ENCODE peak calls at places on chromosomes 16 and 17, in eight cellular contexts. C is progenitor cell of endocrine pancreas, N is mucosa of descending colon, A is lower leg skin, O is colonic mucosa, R is right lobe of liver, X is heart left ventricle, B is AG04449. K is an unnamed sample.

GRCh38 chr17:15436399-15437369 is 30.7 kb downstream of the CDRT4 start:
- DNase-seq in C (no peak), N (peak), A (peak), O (peak), R (peak), X (peak), B (no peak), K (peak)

GRCh38 chr17:18378205-18378505 is 577 bp downstream of the EVPLL start:
- DNase-seq in C (no peak), N (no peak), A (no peak), O (no peak), R (no peak), X (no peak), B (no peak), K (no peak)

GRCh38 chr17:55487727-55488436 is 23.4 kb downstream of the SMIM36 start:
- DNase-seq in C (no peak), N (no peak), A (no peak), O (no peak), R (no peak), X (no peak), B (no peak), K (peak)

GRCh38 chr16:10817963-10818941 is at the start of gene TVP23A:
- DNase-seq in C (peak), N (no peak), A (no peak), O (no peak), R (no peak), X (no peak), B (no peak), K (peak)

GRCh38 chr16:70432304-70432799 is 6.5 kb downstream of the ST3GAL2 start:
- DNase-seq in C (no peak), N (no peak), A (no peak), O (no peak), R (no peak), X (no peak), B (no peak), K (no peak)

GRCh38 chr17:68431045-68431608 is 26.2 kb downstream of the WIPI1 start:
- DNase-seq in C (no peak), N (no peak), A (peak), O (no peak), R (no peak), X (no peak), B (no peak), K (no peak)

GRCh38 chr16:82152641-82153094 is 17.4 kb downstream of the MPHOSPH6 start:
- DNase-seq in C (no peak), N (peak), A (no peak), O (peak), R (no peak), X (no peak), B (no peak), K (no peak)

GRCh38 chr16:49747654-49748053 is 108.3 kb downstream of the ZNF423 start:
- DNase-seq in C (no peak), N (no peak), A (no peak), O (no peak), R (no peak), X (no peak), B (no peak), K (no peak)

GRCh38 chr16:31107465-31107867 is 720 bp upstream of the BCKDK start:
- DNase-seq in C (no peak), N (no peak), A (no peak), O (no peak), R (no peak), X (no peak), B (no peak), K (no peak)

GRCh38 chr17:63035271-63035670 is 69.2 kb downstream of the TANC2 start:
- DNase-seq in C (no peak), N (no peak), A (no peak), O (no peak), R (no peak), X (no peak), B (peak), K (peak)

GRCh38 chr17:19346351-19347255 is 15.9 kb downstream of the B9D1 start:
- DNase-seq in C (no peak), N (no peak), A (peak), O (peak), R (peak), X (peak), B (peak), K (peak)

GRCh38 chr17:34443832-34444469 is 80.9 kb upstream of the CCL1 start:
- DNase-seq in C (no peak), N (no peak), A (no peak), O (no peak), R (no peak), X (peak), B (no peak), K (no peak)

GRCh38 chr17:40058151-40058784 is 4.1 kb upstream of the MED24 start:
- DNase-seq in C (no peak), N (no peak), A (no peak), O (no peak), R (no peak), X (peak), B (no peak), K (peak)

GRCh38 chr17:78112508-78113471 is 15.8 kb downstream of the TMC6 start:
- DNase-seq in C (peak), N (peak), A (peak), O (peak), R (peak), X (peak), B (no peak), K (peak)

GRCh38 chr17:73536700-73537680 is 107.3 kb downstream of the SDK2 start:
- DNase-seq in C (no peak), N (no peak), A (no peak), O (no peak), R (no peak), X (no peak), B (no peak), K (no peak)

GRCh38 chr17:73534575-73534940 is 109.7 kb downstream of the SDK2 start:
- DNase-seq in C (no peak), N (no peak), A (no peak), O (no peak), R (no peak), X (no peak), B (no peak), K (no peak)

GRCh38 chr17:73533127-73533526 is 111.1 kb downstream of the SDK2 start:
- DNase-seq in C (no peak), N (no peak), A (no peak), O (no peak), R (peak), X (peak), B (no peak), K (no peak)

GRCh38 chr17:73533801-73534574 is 110.3 kb downstream of the SDK2 start:
- DNase-seq in C (no peak), N (no peak), A (no peak), O (no peak), R (no peak), X (no peak), B (no peak), K (no peak)

DNA sequence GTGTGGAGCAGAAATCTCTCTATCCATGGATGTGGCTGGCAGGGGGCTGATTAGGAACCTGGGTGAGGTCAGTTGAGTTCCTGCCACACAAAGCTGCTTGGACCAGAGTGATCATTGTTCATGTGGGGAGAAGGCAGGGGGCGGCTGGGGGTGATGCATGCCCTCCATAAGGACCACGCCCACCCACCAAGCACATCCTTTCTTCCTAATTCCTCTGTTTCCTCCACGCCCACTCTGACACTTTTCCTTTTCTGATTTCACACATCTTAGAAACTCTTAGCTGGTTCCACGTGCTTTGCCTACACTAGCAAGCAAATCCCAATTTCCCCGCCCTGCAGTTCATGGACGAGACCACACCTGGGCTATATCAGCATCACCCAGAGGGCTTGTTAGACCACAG is 108.5 kb downstream of the SDK2 start:
- DNase-seq in C (no peak), N (no peak), A (no peak), O (no peak), R (no peak), X (no peak), B (no peak), K (no peak)
- TF ChIP-seq CTCF in C (no peak), N (no peak), A (no peak), O (no peak), R (no peak), X (no peak), B (no peak), K (no peak)

DNA sequence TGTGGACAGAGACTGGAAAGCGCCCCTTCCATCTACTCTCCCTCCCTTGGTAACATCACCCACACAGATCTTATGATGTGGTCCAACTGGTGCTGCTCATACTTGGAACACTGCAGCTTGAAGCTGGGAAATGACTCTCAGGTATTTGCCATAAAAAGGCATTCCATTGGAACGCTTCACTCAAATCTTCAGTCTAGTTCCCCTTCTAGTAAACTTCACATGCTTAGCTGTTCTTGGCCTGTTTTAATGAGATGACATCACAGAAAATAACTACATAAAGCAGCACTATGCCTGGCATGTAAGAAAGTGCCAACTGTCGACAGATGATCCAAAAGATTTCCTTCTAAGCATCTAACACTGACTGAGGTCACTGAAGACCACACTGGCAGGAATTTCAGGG is 9.3 kb downstream of the ZNF263 start:
- DNase-seq in C (no peak), N (no peak), A (no peak), O (no peak), R (no peak), X (no peak), B (peak), K (no peak)
- TF ChIP-seq CTCF in C (no peak), N (no peak), A (no peak), O (no peak), R (no peak), X (no peak), B (no peak), K (no peak)

GRCh38 chr17:32752934-32753333 is 124.0 kb downstream of the MYO1D start:
- DNase-seq in C (no peak), N (no peak), A (no peak), O (no peak), R (no peak), X (no peak), B (no peak), K (no peak)

GRCh38 chr17:32759476-32759875 is 117.4 kb downstream of the MYO1D start:
- DNase-seq in C (no peak), N (no peak), A (no peak), O (no peak), R (no peak), X (no peak), B (no peak), K (no peak)

GRCh38 chr17:32757963-32758362 is 119.0 kb downstream of the MYO1D start:
- DNase-seq in C (no peak), N (no peak), A (no peak), O (no peak), R (no peak), X (no peak), B (no peak), K (no peak)

GRCh38 chr17:32755045-32755805 is 121.7 kb downstream of the MYO1D start:
- DNase-seq in C (no peak), N (no peak), A (no peak), O (no peak), R (no peak), X (no peak), B (peak), K (peak)

GRCh38 chr17:32756696-32757095 is 120.2 kb downstream of the MYO1D start:
- DNase-seq in C (no peak), N (no peak), A (no peak), O (no peak), R (no peak), X (no peak), B (no peak), K (no peak)
- TF ChIP-seq CTCF in C (no peak), N (no peak), A (no peak), O (no peak), R (no peak), X (no peak), B (no peak), K (no peak)

DNA sequence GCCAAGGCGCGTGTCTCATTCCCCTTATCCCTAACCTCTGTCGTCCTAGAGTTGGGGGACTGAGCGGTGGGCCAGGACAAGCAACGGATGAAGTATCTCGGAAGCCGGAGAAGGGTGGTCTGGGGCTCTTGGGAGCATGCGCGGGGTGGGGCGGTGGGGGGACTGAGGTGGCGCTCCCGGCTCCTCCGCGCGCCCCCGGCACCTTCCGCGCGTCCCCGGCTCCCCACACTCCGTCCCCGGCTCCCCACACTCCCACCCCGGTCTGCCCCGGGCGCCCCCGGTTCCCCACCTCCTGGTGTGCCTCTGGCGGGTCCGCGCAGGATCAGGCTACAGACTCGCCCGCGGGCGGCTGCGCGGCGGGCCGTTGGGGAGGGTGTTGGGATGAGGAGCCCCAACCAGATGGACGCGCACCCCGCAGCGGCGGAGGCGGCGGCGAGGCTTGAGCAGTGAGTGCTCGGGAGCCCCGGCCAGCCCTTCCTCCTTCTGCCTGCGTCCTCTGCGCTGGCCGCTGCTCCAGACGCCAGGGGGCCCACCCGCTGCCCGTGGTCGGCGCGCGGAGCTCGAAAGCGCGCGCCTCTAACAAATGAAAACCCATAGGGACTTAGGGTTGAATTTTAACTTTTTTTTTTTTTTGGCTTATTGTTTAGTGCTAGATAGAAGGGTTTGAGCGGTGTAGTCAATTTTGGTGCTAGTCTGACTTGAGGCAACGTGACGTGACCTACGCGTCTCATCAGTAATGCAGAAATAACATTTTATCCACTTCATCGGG is 5.6 kb upstream of the CRYM start:
- DNase-seq in C (peak), N (peak), A (peak), O (peak), R (no peak), X (peak), B (no peak), K (peak)
- TF ChIP-seq CTCF in C (peak), N (peak), A (no peak), O (peak), R (peak), X (peak), B (peak), K (peak)

GRCh38 chr17:27612160-27612767 is 18.7 kb upstream of the LGALS9 start:
- DNase-seq in C (no peak), N (no peak), A (no peak), O (no peak), R (no peak), X (no peak), B (no peak), K (no peak)

GRCh38 chr17:27607692-27608091 is 23.3 kb upstream of the LGALS9 start:
- DNase-seq in C (no peak), N (no peak), A (no peak), O (no peak), R (no peak), X (no peak), B (no peak), K (no peak)

GRCh38 chr17:27608330-27609230 is 22.4 kb upstream of the LGALS9 start:
- DNase-seq in C (no peak), N (no peak), A (no peak), O (no peak), R (no peak), X (no peak), B (no peak), K (no peak)

GRCh38 chr17:27610304-27610676 is 20.7 kb upstream of the LGALS9 start:
- DNase-seq in C (no peak), N (peak), A (no peak), O (no peak), R (no peak), X (no peak), B (no peak), K (no peak)

DNA sequence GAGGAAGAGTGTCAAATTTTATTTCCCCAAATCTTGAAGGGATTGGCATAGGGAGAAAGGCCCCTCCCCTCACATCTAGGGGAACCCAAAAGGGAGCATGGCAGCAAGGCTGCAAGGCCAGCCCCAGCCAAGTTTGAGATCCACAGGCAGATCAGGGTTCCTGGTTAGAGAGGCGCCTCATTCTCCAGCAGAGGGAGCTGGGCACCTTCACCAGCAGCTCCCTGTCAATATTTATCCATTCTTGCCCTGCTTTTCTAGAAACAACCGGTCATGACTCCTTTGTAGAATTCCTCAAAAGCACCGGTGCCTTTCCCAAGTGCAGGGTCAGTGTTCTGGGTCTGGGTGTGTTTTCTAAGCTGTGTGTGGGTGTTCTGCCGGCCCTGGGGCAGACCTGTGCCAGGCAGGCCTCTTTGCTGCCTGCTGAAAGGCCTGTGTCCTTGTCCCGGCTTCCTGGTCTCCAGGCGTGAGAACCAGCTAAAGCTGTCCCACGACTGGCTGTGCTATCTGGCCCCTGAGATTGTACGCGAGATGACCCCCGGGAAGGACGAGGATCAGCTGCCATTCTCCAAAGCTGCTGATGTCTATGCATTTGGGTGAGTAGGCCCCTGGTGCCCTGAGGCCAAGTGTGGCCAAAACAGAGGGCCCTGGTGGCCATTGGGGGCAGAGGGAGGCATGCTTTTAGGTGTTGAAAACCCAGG is 21.2 kb upstream of the LGALS9 start:
- DNase-seq in C (no peak), N (peak), A (no peak), O (peak), R (peak), X (peak), B (no peak), K (peak)
- TF ChIP-seq CTCF in C (peak), N (peak), A (no peak), O (peak), R (peak), X (peak), B (peak), K (peak)

GRCh38 chr17:36608794-36609497 is 7.6 kb downstream of the MRM1 start:
- DNase-seq in C (peak), N (peak), A (no peak), O (peak), R (no peak), X (peak), B (no peak), K (peak)
- TF ChIP-seq CTCF in C (peak), N (no peak), A (no peak), O (no peak), R (no peak), X (peak), B (peak), K (peak)